ENCODE peak calls at places on chromosome 21, in seven cellular contexts. S is A673; Y is A549; Z is GM23338; A is cardiac muscle cell; T is upper lobe of right lung; B is CD8-positive, alpha-beta T cell. I is an unnamed sample.

GRCh38 chr21:44737706-44738354 is 26.5 kb upstream of the TSPEAR start:
- DNase-seq in S (no peak), Z (peak), T (no peak), Y (no peak), B (no peak), A (peak), I (peak)

GRCh38 chr21:45444385-45444784 is 39.4 kb downstream of the COL18A1 start:
- DNase-seq in T (no peak), S (no peak), Y (no peak), B (no peak), Z (no peak), A (no peak), I (no peak)

GRCh38 chr21:9760398-9761074 is 760.8 kb upstream of the TPTE start:
- DNase-seq in Z (no peak), A (no peak), Y (no peak), S (no peak), T (no peak), B (no peak), I (no peak)

GRCh38 chr21:15134711-15135110 is 69.9 kb upstream of the NRIP1 start:
- DNase-seq in Y (no peak), T (no peak), A (no peak), Z (no peak), B (no peak), S (peak), I (no peak)

GRCh38 chr21:45942755-45943629 is 38.6 kb upstream of the COL6A1 start:
- DNase-seq in S (no peak), A (no peak), Y (no peak), Z (no peak), B (no peak), T (no peak), I (no peak)

GRCh38 chr21:16070207-16070651 is 340.4 kb downstream of the USP25 start:
- DNase-seq in B (no peak), A (no peak), Z (no peak), Y (no peak), T (no peak), S (peak), I (peak)

GRCh38 chr21:46078322-46078981 is 19.5 kb upstream of the COL6A2 start:
- DNase-seq in S (no peak), A (no peak), T (peak), B (peak), Z (no peak), Y (no peak), I (peak)

GRCh38 chr21:45405819-45406762 is 1.1 kb downstream of the COL18A1 start:
- DNase-seq in B (no peak), Y (no peak), A (no peak), S (no peak), T (no peak), Z (peak), I (peak)

GRCh38 chr21:46211376-46211775 is 17.2 kb downstream of the LSS start:
- DNase-seq in S (no peak), B (no peak), A (no peak), Y (no peak), Z (no peak), T (no peak), I (no peak)

GRCh38 chr21:45607021-45607921 is 36.3 kb upstream of the PCBP3 start:
- DNase-seq in Z (peak), A (peak), T (peak), Y (no peak), B (peak), S (peak), I (peak)

GRCh38 chr21:45594721-45595489 is 48.6 kb upstream of the PCBP3 start:
- DNase-seq in S (no peak), Y (no peak), A (no peak), Z (no peak), B (no peak), T (peak), I (no peak)

GRCh38 chr21:31491617-31492016 is 147.6 kb upstream of the TIAM1 start:
- DNase-seq in A (no peak), Y (no peak), Z (no peak), S (no peak), B (no peak), T (no peak), I (no peak)

GRCh38 chr21:38272215-38272614 is 15.4 kb downstream of the KCNJ15 start:
- DNase-seq in A (no peak), T (no peak), S (no peak), Z (peak), Y (no peak), B (no peak), I (no peak)

GRCh38 chr21:44849616-44850130 is 23.8 kb downstream of the PTTG1IP start:
- DNase-seq in B (no peak), T (peak), A (no peak), S (no peak), Z (no peak), Y (no peak), I (no peak)

GRCh38 chr21:46210378-46211136 is 18.0 kb downstream of the LSS start:
- DNase-seq in A (no peak), Y (no peak), B (no peak), S (no peak), Z (peak), T (peak), I (no peak)

GRCh38 chr21:45542667-45543370 is 579 bp upstream of the SLC19A1 start:
- DNase-seq in Y (no peak), Z (peak), A (no peak), B (no peak), S (no peak), T (peak), I (no peak)

GRCh38 chr21:44900559-44901251 is 20.0 kb downstream of the ITGB2 start:
- DNase-seq in Z (no peak), S (no peak), T (no peak), Y (no peak), B (no peak), A (no peak), I (no peak)

GRCh38 chr21:45341261-45341660 is 53.6 kb upstream of the POFUT2 start:
- DNase-seq in Y (no peak), T (no peak), Z (no peak), S (no peak), A (no peak), B (no peak), I (no peak)

DNA sequence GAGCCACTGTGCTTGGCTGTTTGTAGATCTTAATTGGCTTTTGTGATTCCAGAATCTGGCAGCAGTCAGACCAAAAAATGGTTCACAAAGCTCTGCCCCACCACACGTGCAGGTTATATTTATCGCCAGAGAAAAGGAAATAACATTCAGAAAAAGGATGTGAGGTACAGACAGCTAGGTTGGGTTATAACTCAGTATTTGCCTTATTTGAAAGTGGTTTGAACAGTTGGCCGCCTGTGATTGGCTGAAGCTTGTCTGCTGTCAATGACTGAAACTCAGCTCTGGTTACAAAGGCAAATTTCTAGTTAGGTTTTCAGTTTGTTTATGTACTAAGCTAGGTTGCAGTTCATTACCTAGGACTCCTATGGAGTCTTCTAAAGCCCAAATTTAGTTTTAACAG is 9.6 kb downstream of the SH3BGR start:
- DNase-seq in T (no peak), Z (no peak), A (no peak), B (no peak), Y (no peak), S (no peak), I (no peak)
- H3K4me3 ChIP-seq in T (no peak), Z (no peak), A (no peak), B (no peak), Y (no peak), S (no peak), I (no peak)

GRCh38 chr21:34333150-34333739 is 30.6 kb upstream of the KCNE2 start:
- DNase-seq in Z (no peak), T (no peak), B (no peak), A (no peak), Y (no peak), S (no peak), I (peak)

GRCh38 chr21:34335316-34335715 is 28.5 kb upstream of the KCNE2 start:
- DNase-seq in S (no peak), B (no peak), Z (no peak), T (no peak), Y (no peak), A (no peak), I (no peak)

DNA sequence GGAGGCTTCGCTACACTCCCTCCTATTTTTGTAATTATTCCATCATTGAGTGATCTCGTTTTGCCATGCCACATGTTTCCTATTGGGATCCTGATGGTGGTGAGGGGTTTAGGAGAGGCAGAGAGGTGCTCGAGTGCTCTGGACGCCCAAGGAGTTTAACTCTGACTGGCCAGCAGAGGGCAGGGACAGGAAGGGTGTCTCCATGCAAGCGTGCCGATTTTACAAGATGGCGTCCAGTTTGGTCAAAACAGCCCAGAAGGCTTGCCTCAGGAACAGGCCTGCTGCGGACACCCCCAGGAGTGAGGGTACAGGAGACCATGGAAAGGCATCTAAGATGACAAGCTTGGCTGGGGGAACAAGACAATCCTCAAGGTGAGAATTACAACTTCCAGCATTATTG is 33.8 kb upstream of the KCNE2 start:
- DNase-seq in Y (no peak), T (no peak), Z (peak), S (no peak), B (no peak), A (no peak), I (no peak)
- TF ChIP-seq CTCF in Y (no peak), T (no peak), Z (peak), S (no peak), B (no peak), A (no peak), I (no peak)

GRCh38 chr21:17435565-17436543 is 77.0 kb upstream of the CXADR start:
- DNase-seq in B (no peak), A (no peak), Y (no peak), S (no peak), Z (no peak), T (no peak), I (no peak)
- H3K4me3 ChIP-seq in B (no peak), A (no peak), Y (no peak), S (no peak), Z (no peak), T (no peak), I (no peak)

GRCh38 chr21:36609654-36610053 is 89.3 kb upstream of the SIM2 start:
- DNase-seq in S (no peak), A (no peak), T (no peak), B (no peak), Y (no peak), Z (no peak), I (no peak)

GRCh38 chr21:36610201-36610600 is 88.7 kb upstream of the SIM2 start:
- DNase-seq in S (no peak), Z (no peak), Y (no peak), T (no peak), B (no peak), A (peak), I (peak)

GRCh38 chr21:36613064-36613463 is 85.9 kb upstream of the SIM2 start:
- DNase-seq in A (no peak), B (no peak), T (no peak), Y (no peak), S (no peak), Z (no peak), I (peak)

GRCh38 chr21:36613554-36613953 is 85.4 kb upstream of the SIM2 start:
- DNase-seq in Y (no peak), A (no peak), B (no peak), S (no peak), Z (no peak), T (no peak), I (no peak)

DNA sequence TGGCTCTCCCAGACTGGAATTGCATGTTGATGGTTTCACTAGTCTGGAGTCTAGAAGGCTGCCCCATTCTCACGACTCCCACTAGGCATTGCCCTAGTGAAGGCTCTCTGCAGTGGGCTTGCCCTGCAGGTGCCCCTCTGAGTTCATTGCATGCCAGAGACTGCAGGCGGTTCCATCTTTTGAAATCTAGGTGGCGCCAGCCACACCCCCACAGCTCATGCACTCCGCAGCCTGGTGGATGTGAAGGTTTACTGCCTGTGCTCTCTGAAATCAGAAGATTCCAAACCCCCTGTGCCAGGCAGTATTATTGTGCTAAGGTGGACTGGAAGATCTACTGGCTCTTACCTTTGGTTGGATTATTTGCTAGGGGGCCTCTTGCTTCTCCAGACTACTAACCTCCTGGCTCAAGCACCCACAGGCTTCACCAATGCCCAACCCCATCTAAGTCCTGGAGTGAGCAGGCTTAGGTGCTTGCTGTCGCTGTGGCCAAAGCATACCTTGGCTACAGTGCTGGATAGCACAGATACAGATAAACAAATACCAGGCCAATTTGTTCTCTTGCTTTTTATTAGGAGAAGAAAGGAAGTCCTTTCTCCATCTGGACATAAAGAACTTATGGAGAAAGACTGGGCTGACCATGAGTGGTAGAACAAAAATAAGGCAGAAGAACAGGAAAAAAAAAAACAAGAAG is 83.5 kb upstream of the SIM2 start:
- DNase-seq in Y (peak), T (no peak), A (no peak), B (no peak), S (peak), Z (peak), I (no peak)
- TF ChIP-seq CTCF in Y (no peak), T (no peak), A (peak), B (no peak), S (peak), Z (peak), I (no peak)

DNA sequence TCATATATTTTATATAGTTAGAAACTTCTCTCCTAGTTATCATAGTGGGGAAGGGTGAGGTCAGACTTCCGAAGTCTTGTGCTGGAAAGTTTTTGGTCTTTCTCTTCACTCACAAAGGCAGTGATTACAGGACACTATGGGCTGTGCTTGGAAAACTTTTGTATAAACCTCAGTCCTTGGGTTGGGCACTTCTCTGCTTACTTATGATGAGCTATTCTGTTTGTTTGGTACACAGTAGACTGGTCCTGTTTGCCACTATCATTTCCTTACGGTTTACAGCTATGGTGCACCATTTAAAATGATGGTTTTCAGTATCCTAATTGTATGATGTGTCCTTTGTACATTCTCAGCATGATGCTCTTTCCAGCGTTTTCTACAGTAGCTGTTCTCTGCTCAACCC is 75.5 kb downstream of the MAP3K7CL start:
- DNase-seq in Z (no peak), S (no peak), A (no peak), Y (no peak), T (no peak), B (no peak), I (no peak)
- H3K4me3 ChIP-seq in Z (no peak), S (no peak), A (no peak), Y (no peak), T (no peak), B (no peak), I (no peak)

DNA sequence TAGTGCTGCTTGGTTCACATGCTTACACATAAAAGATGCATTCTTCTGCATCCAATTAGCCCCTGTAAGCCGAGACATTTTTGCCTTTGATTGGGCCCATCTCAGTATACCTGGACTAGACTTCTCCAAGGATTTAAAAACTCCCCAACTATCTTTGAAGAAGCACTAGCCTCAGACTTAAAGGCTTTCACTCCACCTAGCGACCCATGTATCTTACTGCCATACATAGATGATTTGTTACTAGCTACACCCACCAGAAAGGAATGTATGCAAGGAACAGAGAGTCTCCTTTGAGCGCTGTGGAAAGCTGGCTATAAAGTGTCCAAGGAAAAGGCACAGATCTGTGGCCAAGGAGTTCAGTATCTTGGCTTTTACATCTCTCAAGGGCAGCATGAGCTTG is 91.7 kb downstream of the LIPI start:
- DNase-seq in T (no peak), S (no peak), Z (peak), B (no peak), A (no peak), Y (no peak), I (no peak)
- TF ChIP-seq CTCF in T (no peak), S (no peak), Z (peak), B (no peak), A (no peak), Y (no peak), I (no peak)

DNA sequence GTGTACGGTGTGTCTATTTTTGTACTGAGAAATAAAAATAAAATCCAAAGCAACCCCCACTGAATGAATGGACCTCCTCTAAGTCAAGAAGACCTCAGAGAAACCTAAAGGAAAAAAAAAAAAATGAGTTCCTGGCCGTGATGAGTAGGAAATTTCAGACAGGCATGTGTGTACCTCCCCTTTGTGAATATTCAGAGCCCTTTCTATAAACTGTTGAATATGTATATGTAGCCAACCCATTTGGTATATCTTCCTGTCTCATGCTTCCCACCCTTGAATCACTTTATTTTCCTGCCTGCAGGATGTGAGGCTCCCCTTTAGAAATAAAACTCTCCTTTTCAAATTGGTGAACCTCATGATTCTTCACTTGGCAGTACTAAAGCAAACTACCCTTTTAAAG is 887.8 kb upstream of the NCAM2 start:
- DNase-seq in A (no peak), Y (no peak), Z (no peak), B (no peak), T (no peak), S (peak), I (no peak)
- H3K4me3 ChIP-seq in A (no peak), Y (no peak), Z (no peak), B (no peak), T (no peak), S (no peak), I (no peak)

GRCh38 chr21:42797522-42797921 is 81.8 kb downstream of the WDR4 start:
- DNase-seq in T (no peak), Y (no peak), B (no peak), Z (no peak), A (no peak), S (no peak), I (no peak)
- TF ChIP-seq CTCF in T (no peak), Y (no peak), B (no peak), Z (no peak), A (no peak), S (no peak), I (no peak)

GRCh38 chr21:42534901-42535378 is 21.3 kb downstream of the SLC37A1 start:
- DNase-seq in S (no peak), Z (no peak), T (no peak), Y (no peak), B (no peak), A (no peak), I (no peak)
- H3K4me3 ChIP-seq in S (peak), Z (no peak), T (no peak), Y (no peak), B (no peak), A (no peak), I (no peak)

DNA sequence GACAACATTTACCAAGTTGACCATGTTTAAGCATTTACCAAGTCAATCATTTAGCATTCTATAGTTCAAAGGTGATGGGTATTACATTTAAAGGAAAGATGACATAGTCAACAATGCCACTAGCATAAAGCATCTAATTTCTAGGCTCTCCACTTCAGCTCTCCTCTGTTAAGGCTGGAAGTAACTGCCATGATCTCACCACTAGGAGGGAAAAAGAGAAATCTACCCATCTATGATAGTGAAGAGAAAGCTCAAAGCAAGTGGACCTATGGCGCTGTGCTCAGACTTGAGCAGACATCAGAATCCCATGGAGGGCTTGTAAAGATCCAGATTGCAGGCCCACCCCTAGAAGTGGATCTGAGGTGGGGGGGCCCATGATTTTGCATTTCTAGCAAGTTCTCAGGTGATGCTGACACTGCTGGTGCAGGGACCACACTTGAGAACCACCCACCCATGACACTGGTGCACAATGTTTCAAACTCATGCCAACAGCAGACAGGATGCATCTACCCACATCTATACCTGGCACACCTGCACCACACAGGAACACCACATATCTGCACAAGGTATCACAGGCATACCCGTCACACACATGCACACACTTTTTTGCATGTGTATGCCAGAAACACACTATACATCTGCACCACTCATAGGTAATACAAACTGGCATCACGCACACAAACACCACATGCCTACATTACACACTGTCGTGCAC is 392.9 kb upstream of the RUNX1 start:
- DNase-seq in S (no peak), B (no peak), A (no peak), Y (no peak), T (no peak), Z (peak), I (no peak)
- TF ChIP-seq CTCF in S (no peak), B (no peak), A (peak), Y (no peak), T (no peak), Z (peak), I (peak)

I was measured in astrocyte of the spinal cord.